ENCODE peak calls at places on chromosome 11, in four cellular contexts. Q is endothelial cell, B is NCI-H146, S is H4. T is an unnamed sample.

GRCh38 chr11:117888140-117888561 is 11.7 kb upstream of the FXYD6 start:
- DNase-seq in S (no peak), B (no peak), Q (no peak), T (no peak)

GRCh38 chr11:125370561-125371389 is 125.3 kb downstream of the FEZ1 start:
- DNase-seq in S (no peak), Q (no peak), B (no peak), T (no peak)

GRCh38 chr11:37973926-37974325 is 1375.9 kb upstream of the RAG2 start:
- DNase-seq in S (no peak), Q (no peak), B (no peak), T (no peak)

GRCh38 chr11:77590194-77590591 is 440 bp downstream of the AQP11 start:
- DNase-seq in Q (peak; percentile 14), S (no peak), B (no peak), T (no peak)

GRCh38 chr11:46290598-46291309 is 13.3 kb downstream of the CREB3L1 start:
- DNase-seq in S (peak; percentile 97), Q (peak; percentile 34), B (peak; percentile 31), T (no peak)

GRCh38 chr11:68312117-68312779 is at the start of gene LRP5:
- DNase-seq in B (peak; percentile 61), Q (peak; percentile 38), S (no peak), T (no peak)

GRCh38 chr11:10309163-10310093 is 4.6 kb downstream of the ADM start:
- DNase-seq in B (peak; percentile 19), S (peak; percentile 92), Q (no peak), T (peak; percentile 37)

GRCh38 chr11:66082936-66083698 is 13.0 kb downstream of the PACS1 start:
- DNase-seq in Q (no peak), S (no peak), B (peak; percentile 66), T (no peak)

GRCh38 chr11:94721565-94722292 is 46.4 kb upstream of the AMOTL1 start:
- DNase-seq in S (no peak), B (no peak), Q (no peak), T (no peak)

GRCh38 chr11:122363306-122363705 is 247.3 kb upstream of the BLID start:
- DNase-seq in B (no peak), S (no peak), Q (no peak), T (no peak)

GRCh38 chr11:73889019-73889418 is 12.2 kb downstream of the PAAF1 start:
- DNase-seq in B (no peak), S (no peak), Q (no peak), T (no peak)

GRCh38 chr11:114447892-114448291 is 8.6 kb downstream of the REXO2 start:
- DNase-seq in Q (no peak), S (peak; percentile 10), B (no peak), T (no peak)

GRCh38 chr11:13962562-13963168 is at the start of gene SPON1:
- DNase-seq in S (no peak), Q (peak; percentile 79), B (no peak), T (no peak)

GRCh38 chr11:76156971-76157427 is 49.3 kb downstream of the WNT11 start:
- DNase-seq in S (no peak), Q (no peak), B (no peak), T (no peak)

GRCh38 chr11:102225689-102226562 is 91.4 kb upstream of the BIRC3 start:
- DNase-seq in S (peak; percentile 94), Q (no peak), B (no peak), T (peak; percentile 96)

GRCh38 chr11:8814209-8814922 is 96.6 kb upstream of the AKIP1 start:
- DNase-seq in Q (no peak), S (peak; percentile 58), B (no peak), T (no peak)